ENCODE peak calls at places on chromosomes 13 and 19, in seven cellular contexts. Q is PC-3, X is SK-N-SH, Y is endodermal cell, E is dorsolateral prefrontal cortex, Z is stomach, I is bronchial epithelial cell. T is an unnamed sample.

GRCh38 chr19:17555929-17556813 is 722 bp downstream of the COLGALT1 start:
- DNase-seq in Q (peak), X (peak), Y (peak), E (peak), Z (peak), I (peak), T (no peak)

GRCh38 chr13:29065142-29065541 is 245.0 kb downstream of the MTUS2 start:
- DNase-seq in Q (no peak), X (no peak), Y (no peak), E (no peak), Z (no peak), I (no peak), T (no peak)

GRCh38 chr19:7417671-7418324 is 69.1 kb downstream of the ARHGEF18 start:
- DNase-seq in Q (no peak), X (no peak), Y (no peak), E (no peak), Z (no peak), I (peak), T (no peak)

GRCh38 chr13:58452123-58452623 is 820.6 kb downstream of the PCDH17 start:
- DNase-seq in Q (no peak), X (no peak), Y (no peak), E (no peak), Z (no peak), I (no peak), T (no peak)

GRCh38 chr13:86142080-86142479 is 342.9 kb upstream of the SLITRK6 start:
- DNase-seq in Q (no peak), X (no peak), Y (no peak), E (no peak), Z (no peak), I (no peak), T (no peak)

GRCh38 chr13:77026783-77027621 is at the start of gene FBXL3:
- DNase-seq in Q (peak), X (peak), Y (peak), E (peak), Z (peak), I (peak), T (peak)

GRCh38 chr19:8515317-8515716 is 1.4 kb upstream of the ZNF414 start:
- DNase-seq in Q (no peak), X (no peak), Y (no peak), E (no peak), Z (no peak), I (no peak), T (no peak)

GRCh38 chr13:76723551-76724232 is 162.5 kb downstream of the KCTD12 start:
- DNase-seq in Q (peak), X (no peak), Y (peak), E (no peak), Z (no peak), I (peak), T (peak)

GRCh38 chr19:43776285-43776684 is 4.5 kb downstream of the KCNN4 start:
- DNase-seq in Q (no peak), X (no peak), Y (no peak), E (no peak), Z (no peak), I (no peak), T (no peak)

GRCh38 chr19:20247016-20247683 is 80.1 kb downstream of the ZNF486 start:
- DNase-seq in Q (peak), X (peak), Y (peak), E (peak), Z (peak), I (peak), T (no peak)

GRCh38 chr19:44806271-44806670 is 2.6 kb upstream of the BCAM start:
- DNase-seq in Q (no peak), X (no peak), Y (no peak), E (no peak), Z (no peak), I (no peak), T (no peak)

GRCh38 chr13:99303863-99304521 is 3.2 kb downstream of the GPR183 start:
- DNase-seq in Q (no peak), X (no peak), Y (no peak), E (peak), Z (no peak), I (no peak), T (no peak)

GRCh38 chr13:44197791-44198770 is 175.5 kb upstream of the SERP2 start:
- DNase-seq in Q (peak), X (no peak), Y (no peak), E (no peak), Z (no peak), I (peak), T (no peak)

GRCh38 chr19:44076325-44076724 is 4.4 kb downstream of the ZNF284 start:
- DNase-seq in Q (no peak), X (no peak), Y (no peak), E (no peak), Z (no peak), I (no peak), T (no peak)

GRCh38 chr19:39412100-39412866 is at the start of gene PLEKHG2:
- DNase-seq in Q (peak), X (peak), Y (peak), E (peak), Z (peak), I (peak), T (peak)

GRCh38 chr19:33219261-33219812 is 6.3 kb downstream of the SLC7A10 start:
- DNase-seq in Q (no peak), X (no peak), Y (peak), E (no peak), Z (no peak), I (no peak), T (peak)

DNA sequence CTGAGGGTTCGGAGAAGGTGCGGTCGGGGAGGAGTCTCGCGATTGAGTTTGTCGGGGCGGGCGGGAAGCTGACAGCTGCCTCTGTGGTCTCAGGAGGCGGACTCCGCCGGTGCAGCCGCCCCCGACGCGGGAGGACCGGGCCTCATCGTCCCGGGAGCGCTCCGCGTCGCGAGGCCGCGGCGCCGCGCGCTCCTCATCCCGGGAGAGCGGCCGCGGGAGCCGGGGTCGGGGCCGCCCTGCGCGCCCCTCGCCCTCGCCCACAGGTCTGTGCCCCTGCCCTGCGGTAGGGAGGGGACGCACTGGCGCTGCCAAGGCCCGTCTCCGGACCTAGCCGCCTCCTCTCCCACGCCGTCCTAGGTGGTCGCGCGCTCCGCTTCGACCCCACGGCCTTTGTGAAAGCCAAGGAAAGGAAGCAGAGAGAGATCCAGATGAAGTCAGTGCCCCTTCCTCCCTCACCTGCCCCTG is 6.9 kb downstream of the PGLYRP1 start:
- DNase-seq in Q (no peak), X (peak), Y (peak), E (no peak), Z (no peak), I (no peak), T (no peak)
- H3K4me3 ChIP-seq in Q (peak), X (peak), Y (peak), E (peak), Z (peak), I (peak), T (peak)

GRCh38 chr19:54373781-54374266 is 9.1 kb upstream of the LAIR1 start:
- DNase-seq in Q (no peak), X (no peak), Y (no peak), E (no peak), Z (no peak), I (no peak), T (no peak)
- H3K4me3 ChIP-seq in Q (no peak), X (no peak), Y (no peak), E (no peak), Z (no peak), I (no peak), T (no peak)

GRCh38 chr19:2042485-2043268 is 8.4 kb downstream of the MKNK2 start:
- DNase-seq in Q (no peak), X (no peak), Y (no peak), E (no peak), Z (peak), I (no peak), T (no peak)
- H3K4me3 ChIP-seq in Q (no peak), X (peak), Y (peak), E (peak), Z (peak), I (no peak), T (peak)

DNA sequence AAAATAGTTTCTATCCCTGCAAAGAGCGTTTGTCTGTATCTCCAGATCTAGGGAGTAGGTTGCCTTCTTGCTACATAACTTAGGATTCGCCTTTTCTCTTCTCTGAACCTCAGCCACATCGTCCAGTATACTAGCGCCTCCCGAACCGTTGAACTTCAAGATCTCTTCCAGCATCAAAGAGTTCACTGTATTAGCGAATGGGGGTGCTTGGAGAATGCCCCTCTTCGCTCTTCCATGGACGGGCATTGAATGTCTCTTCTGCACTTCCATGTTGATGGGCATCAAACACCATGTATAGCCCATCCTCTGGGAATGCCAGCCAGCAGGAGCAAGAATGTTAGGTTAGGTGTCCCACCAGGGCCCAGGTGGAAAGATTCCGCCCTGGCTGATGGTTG is 570 bp upstream of the OXGR1 start:
- DNase-seq in Q (no peak), X (no peak), Y (no peak), E (no peak), Z (no peak), I (no peak), T (no peak)
- H3K4me3 ChIP-seq in Q (no peak), X (no peak), Y (no peak), E (peak), Z (no peak), I (no peak), T (no peak)